ENCODE peak calls at places on chromosomes 4 and X, in four cellular contexts. W is K562, X is GM12878, V is HepG2. R is an unnamed sample.

GRCh38 chr4:175805863-175806262 is 6.2 kb downstream of the GPM6A start:
- DNase-seq in W (no peak), X (no peak), V (no peak), R (no peak)

GRCh38 chr4:128451270-128451905 is 163.8 kb upstream of the PGRMC2 start:
- DNase-seq in W (no peak), X (no peak), V (no peak), R (no peak)

GRCh38 chr4:76571274-76571673 is 136.2 kb downstream of the SHROOM3 start:
- DNase-seq in W (no peak), X (no peak), V (peak; percentile 70), R (no peak)

GRCh38 chr4:14596904-14597303 is 405.4 kb upstream of the CPEB2 start:
- DNase-seq in W (no peak), X (no peak), V (no peak), R (no peak)

GRCh38 chr4:169987327-169988228 is 38.6 kb downstream of the MFAP3L start:
- DNase-seq in W (no peak), X (no peak), V (no peak), R (no peak)

GRCh38 chr4:183621875-183622274 is 37.1 kb downstream of the RWDD4 start:
- DNase-seq in W (no peak), X (no peak), V (no peak), R (no peak)

GRCh38 chrX:40172980-40173661 is 75.4 kb upstream of the BCOR start:
- DNase-seq in W (no peak), X (no peak), V (peak; percentile 77), R (no peak)

GRCh38 chrX:46642145-46642544 is 68.6 kb downstream of the CHST7 start:
- DNase-seq in W (no peak), X (no peak), V (peak; percentile 11), R (no peak)

GRCh38 chr4:178599521-178599920 is 1157.3 kb upstream of the AGA start:
- DNase-seq in W (no peak), X (no peak), V (no peak), R (no peak)

GRCh38 chr4:108540536-108540935 is 79.8 kb upstream of the RPL34 start:
- DNase-seq in W (no peak), X (no peak), V (no peak), R (no peak)

GRCh38 chr4:6337331-6337935 is 67.8 kb downstream of the WFS1 start:
- DNase-seq in W (no peak), X (no peak), V (peak; percentile 64), R (peak; percentile 54)
- TF ChIP-seq EZH2 in W (no peak), X (no peak), V (no peak), R (no peak)

GRCh38 chr4:113957961-113958360 is 21.5 kb downstream of the ARSJ start:
- DNase-seq in W (no peak), X (no peak), V (no peak), R (no peak)

GRCh38 chr4:113962719-113963274 is 16.6 kb downstream of the ARSJ start:
- DNase-seq in W (no peak), X (no peak), V (no peak), R (no peak)

GRCh38 chr4:113958766-113959540 is 20.5 kb downstream of the ARSJ start:
- DNase-seq in W (no peak), X (no peak), V (peak; percentile 74), R (peak; percentile 90)

GRCh38 chr4:113960684-113961321 is 18.6 kb downstream of the ARSJ start:
- DNase-seq in W (no peak), X (no peak), V (no peak), R (no peak)

DNA sequence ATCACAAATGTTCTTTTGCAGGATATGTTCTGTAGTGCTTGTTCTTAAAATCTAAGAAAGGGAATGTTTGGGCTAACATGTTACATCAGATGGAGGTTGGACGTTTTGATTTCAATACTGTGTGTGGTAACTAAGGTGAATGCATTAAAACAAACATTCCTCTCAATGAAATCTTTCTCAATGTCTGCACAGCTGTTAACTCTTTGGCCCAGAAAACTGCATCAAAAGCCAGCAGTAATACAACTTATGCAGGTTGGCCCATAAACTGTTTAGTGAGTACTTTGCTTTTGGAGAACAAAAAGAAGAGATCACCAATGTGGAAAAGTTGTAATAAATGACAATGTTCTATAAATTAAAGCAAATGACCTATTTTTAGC is 18.1 kb downstream of the ARSJ start:
- DNase-seq in W (no peak), X (no peak), V (no peak), R (no peak)
- TF ChIP-seq ATF3 in W (no peak), X (no peak), V (no peak), R (no peak)

DNA sequence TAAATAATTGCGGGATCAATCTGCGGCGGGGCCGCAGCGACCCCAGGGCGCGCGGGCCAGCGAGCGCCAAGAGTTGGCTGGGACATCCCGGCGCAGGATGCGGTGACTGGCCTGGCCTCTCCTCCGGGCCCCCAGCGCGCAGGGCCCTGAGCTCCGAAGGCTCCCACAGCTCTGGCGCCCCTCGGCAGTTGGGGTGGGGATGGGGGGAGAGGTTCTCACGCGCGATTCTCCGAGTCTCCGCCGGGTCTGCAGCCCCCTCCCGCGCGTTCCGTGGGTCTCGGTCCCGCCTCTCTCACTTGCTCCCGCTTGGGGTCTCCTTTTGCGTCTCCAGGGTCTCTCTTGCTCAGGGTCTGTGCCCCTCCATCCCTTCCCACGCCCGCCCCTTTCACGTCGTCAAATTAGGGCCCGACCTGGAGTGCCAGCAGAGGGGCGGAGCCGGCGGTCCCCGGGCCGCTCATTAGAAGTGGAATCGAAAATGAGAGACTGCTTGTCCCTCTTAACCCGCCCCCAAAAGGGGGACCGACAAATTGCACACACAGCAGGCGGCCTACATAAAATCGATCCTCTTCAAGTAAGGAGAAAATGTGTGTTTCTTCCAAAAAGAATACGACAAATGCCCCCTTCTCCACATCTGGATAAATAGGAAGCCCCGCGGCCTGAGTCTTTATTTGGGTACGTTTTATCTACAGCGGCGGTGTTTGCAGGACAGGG is 859 bp upstream of the NKX1-1 start:
- DNase-seq in W (no peak), X (no peak), V (no peak), R (no peak)
- TF ChIP-seq EZH2 in W (no peak), X (no peak), V (no peak), R (no peak)

GRCh38 chrX:1546601-1547275 is 9.8 kb upstream of the P2RY8 start:
- DNase-seq in W (no peak), X (no peak), V (no peak), R (no peak)
- TF ChIP-seq ATF3 in W (no peak), X (no peak), V (no peak), R (no peak)

GRCh38 chrX:21374994-21375794 is 976 bp downstream of the CNKSR2 start:
- DNase-seq in W (no peak), X (no peak), V (no peak), R (no peak)
- TF ChIP-seq EZH2 in W (no peak), X (no peak), V (no peak), R (no peak)

DNA sequence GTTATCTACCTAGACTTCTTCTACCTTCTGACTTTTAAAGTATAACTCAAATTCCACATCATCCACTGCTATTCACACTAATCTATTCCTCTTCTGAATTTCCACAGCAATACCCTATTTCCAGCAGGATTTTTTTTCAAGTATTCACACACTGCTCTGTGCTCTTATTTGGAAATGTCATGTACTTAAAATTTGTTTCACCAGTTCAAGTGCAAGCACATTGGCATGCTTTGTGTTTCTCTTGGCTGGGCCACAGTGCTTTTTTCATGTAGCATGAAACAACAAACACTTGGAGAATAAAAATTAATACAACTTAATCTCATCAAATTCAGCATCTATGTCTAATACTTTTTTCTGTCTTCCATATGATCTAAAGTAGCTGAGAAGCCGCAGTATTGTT is 161.8 kb upstream of the PCDH18 start:
- DNase-seq in W (no peak), X (no peak), V (no peak), R (no peak)
- TF ChIP-seq ATF3 in W (no peak), X (no peak), V (no peak), R (no peak)

GRCh38 chr4:48490680-48491513 is 845 bp downstream of the ZAR1 start:
- DNase-seq in W (no peak), X (no peak), V (no peak), R (no peak)
- TF ChIP-seq EZH2 in W (no peak), X (no peak), V (no peak), R (no peak)